ENCODE peak calls at places on chromosomes 12 and 14, in nine cellular contexts. One of them, this sample, is unnamed.

GRCh38 chr12:45446013-45446412 is 230.1 kb downstream of the ANO6 start:
- DNase-seq in stimulated activated CD8-positive, alpha-beta memory T cell treated with anti-CD3 and anti-CD28 coated beads, Interleukin-4, amount 100 ng/mL, for 4 hours: no peak
- DNase-seq in astrocyte of the spinal cord: no peak
- DNase-seq in activated gamma-delta T cell treated with anti-CD3 and anti-CD28 coated beads, Interleukin-2, amount 50 U/mL, for 16 hours: no peak
- DNase-seq in T-helper 2 cell: no peak
- DNase-seq in KBM-7: no peak
- DNase-seq in renal cortical epithelial cell: peak; percentile 11
- DNase-seq in T follicular helper cell: no peak
- DNase-seq in RWPE2: no peak
- DNase-seq in this sample: no peak

GRCh38 chr12:15276088-15276698 is 46.1 kb upstream of the PTPRO start:
- DNase-seq in stimulated activated CD8-positive, alpha-beta memory T cell treated with anti-CD3 and anti-CD28 coated beads, Interleukin-4, amount 100 ng/mL, for 4 hours: no peak
- DNase-seq in astrocyte of the spinal cord: peak; percentile 45
- DNase-seq in activated gamma-delta T cell treated with anti-CD3 and anti-CD28 coated beads, Interleukin-2, amount 50 U/mL, for 16 hours: no peak
- DNase-seq in T-helper 2 cell: no peak
- DNase-seq in KBM-7: peak; percentile 53
- DNase-seq in renal cortical epithelial cell: peak; percentile 40
- DNase-seq in T follicular helper cell: no peak
- DNase-seq in RWPE2: no peak
- DNase-seq in this sample: no peak

GRCh38 chr12:113131556-113131955 is 4.0 kb downstream of the RASAL1 start:
- DNase-seq in stimulated activated CD8-positive, alpha-beta memory T cell treated with anti-CD3 and anti-CD28 coated beads, Interleukin-4, amount 100 ng/mL, for 4 hours: no peak
- DNase-seq in astrocyte of the spinal cord: no peak
- DNase-seq in activated gamma-delta T cell treated with anti-CD3 and anti-CD28 coated beads, Interleukin-2, amount 50 U/mL, for 16 hours: no peak
- DNase-seq in T-helper 2 cell: no peak
- DNase-seq in KBM-7: no peak
- DNase-seq in renal cortical epithelial cell: peak; percentile 19
- DNase-seq in T follicular helper cell: no peak
- DNase-seq in RWPE2: no peak
- DNase-seq in this sample: no peak

GRCh38 chr12:130847097-130847496 is 8.0 kb upstream of the STX2 start:
- DNase-seq in stimulated activated CD8-positive, alpha-beta memory T cell treated with anti-CD3 and anti-CD28 coated beads, Interleukin-4, amount 100 ng/mL, for 4 hours: no peak
- DNase-seq in astrocyte of the spinal cord: no peak
- DNase-seq in activated gamma-delta T cell treated with anti-CD3 and anti-CD28 coated beads, Interleukin-2, amount 50 U/mL, for 16 hours: no peak
- DNase-seq in T-helper 2 cell: no peak
- DNase-seq in KBM-7: no peak
- DNase-seq in renal cortical epithelial cell: no peak
- DNase-seq in T follicular helper cell: no peak
- DNase-seq in RWPE2: no peak
- DNase-seq in this sample: no peak

GRCh38 chr14:81765654-81766275 is 232.1 kb upstream of the SEL1L start:
- DNase-seq in stimulated activated CD8-positive, alpha-beta memory T cell treated with anti-CD3 and anti-CD28 coated beads, Interleukin-4, amount 100 ng/mL, for 4 hours: no peak
- DNase-seq in astrocyte of the spinal cord: no peak
- DNase-seq in activated gamma-delta T cell treated with anti-CD3 and anti-CD28 coated beads, Interleukin-2, amount 50 U/mL, for 16 hours: no peak
- DNase-seq in T-helper 2 cell: no peak
- DNase-seq in KBM-7: no peak
- DNase-seq in renal cortical epithelial cell: no peak
- DNase-seq in T follicular helper cell: no peak
- DNase-seq in RWPE2: no peak
- DNase-seq in this sample: no peak

GRCh38 chr14:93566065-93566693 is 135.4 kb downstream of the UNC79 start:
- DNase-seq in stimulated activated CD8-positive, alpha-beta memory T cell treated with anti-CD3 and anti-CD28 coated beads, Interleukin-4, amount 100 ng/mL, for 4 hours: no peak
- DNase-seq in astrocyte of the spinal cord: no peak
- DNase-seq in activated gamma-delta T cell treated with anti-CD3 and anti-CD28 coated beads, Interleukin-2, amount 50 U/mL, for 16 hours: no peak
- DNase-seq in T-helper 2 cell: no peak
- DNase-seq in KBM-7: no peak
- DNase-seq in renal cortical epithelial cell: no peak
- DNase-seq in T follicular helper cell: no peak
- DNase-seq in RWPE2: no peak
- DNase-seq in this sample: no peak

GRCh38 chr12:113515082-113515856 is 43.6 kb upstream of the LHX5 start:
- DNase-seq in stimulated activated CD8-positive, alpha-beta memory T cell treated with anti-CD3 and anti-CD28 coated beads, Interleukin-4, amount 100 ng/mL, for 4 hours: no peak
- DNase-seq in astrocyte of the spinal cord: no peak
- DNase-seq in activated gamma-delta T cell treated with anti-CD3 and anti-CD28 coated beads, Interleukin-2, amount 50 U/mL, for 16 hours: no peak
- DNase-seq in T-helper 2 cell: no peak
- DNase-seq in KBM-7: no peak
- DNase-seq in renal cortical epithelial cell: no peak
- DNase-seq in T follicular helper cell: no peak
- DNase-seq in RWPE2: no peak
- DNase-seq in this sample: no peak

GRCh38 chr14:101475468-101476257 is 85.6 kb upstream of the DIO3 start:
- DNase-seq in stimulated activated CD8-positive, alpha-beta memory T cell treated with anti-CD3 and anti-CD28 coated beads, Interleukin-4, amount 100 ng/mL, for 4 hours: no peak
- DNase-seq in astrocyte of the spinal cord: peak; percentile 49
- DNase-seq in activated gamma-delta T cell treated with anti-CD3 and anti-CD28 coated beads, Interleukin-2, amount 50 U/mL, for 16 hours: no peak
- DNase-seq in T-helper 2 cell: no peak
- DNase-seq in KBM-7: no peak
- DNase-seq in renal cortical epithelial cell: peak; percentile 31
- DNase-seq in T follicular helper cell: no peak
- DNase-seq in RWPE2: peak; percentile 83
- DNase-seq in this sample: peak; percentile 90

GRCh38 chr12:101746661-101747060 is 7.4 kb upstream of the SYCP3 start:
- DNase-seq in stimulated activated CD8-positive, alpha-beta memory T cell treated with anti-CD3 and anti-CD28 coated beads, Interleukin-4, amount 100 ng/mL, for 4 hours: no peak
- DNase-seq in astrocyte of the spinal cord: no peak
- DNase-seq in activated gamma-delta T cell treated with anti-CD3 and anti-CD28 coated beads, Interleukin-2, amount 50 U/mL, for 16 hours: no peak
- DNase-seq in T-helper 2 cell: no peak
- DNase-seq in KBM-7: no peak
- DNase-seq in renal cortical epithelial cell: no peak
- DNase-seq in T follicular helper cell: no peak
- DNase-seq in RWPE2: no peak
- DNase-seq in this sample: no peak

GRCh38 chr12:93894391-93895095 is 217.4 kb downstream of the CRADD start:
- DNase-seq in stimulated activated CD8-positive, alpha-beta memory T cell treated with anti-CD3 and anti-CD28 coated beads, Interleukin-4, amount 100 ng/mL, for 4 hours: no peak
- DNase-seq in astrocyte of the spinal cord: peak; percentile 83
- DNase-seq in activated gamma-delta T cell treated with anti-CD3 and anti-CD28 coated beads, Interleukin-2, amount 50 U/mL, for 16 hours: no peak
- DNase-seq in T-helper 2 cell: no peak
- DNase-seq in KBM-7: peak; percentile 68
- DNase-seq in renal cortical epithelial cell: no peak
- DNase-seq in T follicular helper cell: no peak
- DNase-seq in RWPE2: no peak
- DNase-seq in this sample: no peak

GRCh38 chr14:102603293-102603907 is 11.0 kb downstream of the RCOR1 start:
- DNase-seq in stimulated activated CD8-positive, alpha-beta memory T cell treated with anti-CD3 and anti-CD28 coated beads, Interleukin-4, amount 100 ng/mL, for 4 hours: no peak
- DNase-seq in astrocyte of the spinal cord: no peak
- DNase-seq in activated gamma-delta T cell treated with anti-CD3 and anti-CD28 coated beads, Interleukin-2, amount 50 U/mL, for 16 hours: no peak
- DNase-seq in T-helper 2 cell: no peak
- DNase-seq in KBM-7: no peak
- DNase-seq in renal cortical epithelial cell: no peak
- DNase-seq in T follicular helper cell: no peak
- DNase-seq in RWPE2: no peak
- DNase-seq in this sample: no peak

GRCh38 chr14:92316937-92317336 is 6.0 kb upstream of the SLC24A4 start:
- DNase-seq in stimulated activated CD8-positive, alpha-beta memory T cell treated with anti-CD3 and anti-CD28 coated beads, Interleukin-4, amount 100 ng/mL, for 4 hours: no peak
- DNase-seq in astrocyte of the spinal cord: no peak
- DNase-seq in activated gamma-delta T cell treated with anti-CD3 and anti-CD28 coated beads, Interleukin-2, amount 50 U/mL, for 16 hours: no peak
- DNase-seq in T-helper 2 cell: no peak
- DNase-seq in KBM-7: peak; percentile 7
- DNase-seq in renal cortical epithelial cell: no peak
- DNase-seq in T follicular helper cell: no peak
- DNase-seq in RWPE2: no peak
- DNase-seq in this sample: no peak

GRCh38 chr12:120388711-120389431 is 19.9 kb upstream of the MSI1 start:
- DNase-seq in stimulated activated CD8-positive, alpha-beta memory T cell treated with anti-CD3 and anti-CD28 coated beads, Interleukin-4, amount 100 ng/mL, for 4 hours: no peak
- DNase-seq in astrocyte of the spinal cord: no peak
- DNase-seq in activated gamma-delta T cell treated with anti-CD3 and anti-CD28 coated beads, Interleukin-2, amount 50 U/mL, for 16 hours: no peak
- DNase-seq in T-helper 2 cell: no peak
- DNase-seq in KBM-7: no peak
- DNase-seq in renal cortical epithelial cell: no peak
- DNase-seq in T follicular helper cell: no peak
- DNase-seq in RWPE2: no peak
- DNase-seq in this sample: no peak

GRCh38 chr14:58460772-58461171 is 33.3 kb downstream of the KIAA0586 start:
- DNase-seq in stimulated activated CD8-positive, alpha-beta memory T cell treated with anti-CD3 and anti-CD28 coated beads, Interleukin-4, amount 100 ng/mL, for 4 hours: no peak
- DNase-seq in astrocyte of the spinal cord: no peak
- DNase-seq in activated gamma-delta T cell treated with anti-CD3 and anti-CD28 coated beads, Interleukin-2, amount 50 U/mL, for 16 hours: no peak
- DNase-seq in T-helper 2 cell: no peak
- DNase-seq in KBM-7: no peak
- DNase-seq in renal cortical epithelial cell: no peak
- DNase-seq in T follicular helper cell: no peak
- DNase-seq in RWPE2: no peak
- DNase-seq in this sample: no peak

GRCh38 chr12:26499979-26500640 is 304.7 kb downstream of the SSPN start:
- DNase-seq in stimulated activated CD8-positive, alpha-beta memory T cell treated with anti-CD3 and anti-CD28 coated beads, Interleukin-4, amount 100 ng/mL, for 4 hours: no peak
- DNase-seq in astrocyte of the spinal cord: no peak
- DNase-seq in activated gamma-delta T cell treated with anti-CD3 and anti-CD28 coated beads, Interleukin-2, amount 50 U/mL, for 16 hours: no peak
- DNase-seq in T-helper 2 cell: no peak
- DNase-seq in KBM-7: no peak
- DNase-seq in renal cortical epithelial cell: no peak
- DNase-seq in T follicular helper cell: no peak
- DNase-seq in RWPE2: no peak
- DNase-seq in this sample: no peak

GRCh38 chr12:100953677-100954076 is 159.1 kb downstream of the ANO4 start:
- DNase-seq in stimulated activated CD8-positive, alpha-beta memory T cell treated with anti-CD3 and anti-CD28 coated beads, Interleukin-4, amount 100 ng/mL, for 4 hours: no peak
- DNase-seq in astrocyte of the spinal cord: no peak
- DNase-seq in activated gamma-delta T cell treated with anti-CD3 and anti-CD28 coated beads, Interleukin-2, amount 50 U/mL, for 16 hours: no peak
- DNase-seq in T-helper 2 cell: no peak
- DNase-seq in KBM-7: no peak
- DNase-seq in renal cortical epithelial cell: no peak
- DNase-seq in T follicular helper cell: no peak
- DNase-seq in RWPE2: no peak
- DNase-seq in this sample: no peak

GRCh38 chr12:24664151-24664550 is 284.8 kb downstream of the BCAT1 start:
- DNase-seq in stimulated activated CD8-positive, alpha-beta memory T cell treated with anti-CD3 and anti-CD28 coated beads, Interleukin-4, amount 100 ng/mL, for 4 hours: no peak
- DNase-seq in astrocyte of the spinal cord: no peak
- DNase-seq in activated gamma-delta T cell treated with anti-CD3 and anti-CD28 coated beads, Interleukin-2, amount 50 U/mL, for 16 hours: no peak
- DNase-seq in T-helper 2 cell: no peak
- DNase-seq in KBM-7: no peak
- DNase-seq in renal cortical epithelial cell: peak; percentile 56
- DNase-seq in T follicular helper cell: no peak
- DNase-seq in RWPE2: no peak
- DNase-seq in this sample: no peak

GRCh38 chr12:41486718-41487117 is 298.6 kb downstream of the PDZRN4 start:
- DNase-seq in stimulated activated CD8-positive, alpha-beta memory T cell treated with anti-CD3 and anti-CD28 coated beads, Interleukin-4, amount 100 ng/mL, for 4 hours: no peak
- DNase-seq in astrocyte of the spinal cord: peak; percentile 18
- DNase-seq in activated gamma-delta T cell treated with anti-CD3 and anti-CD28 coated beads, Interleukin-2, amount 50 U/mL, for 16 hours: no peak
- DNase-seq in T-helper 2 cell: no peak
- DNase-seq in KBM-7: no peak
- DNase-seq in renal cortical epithelial cell: peak; percentile 43
- DNase-seq in T follicular helper cell: no peak
- DNase-seq in RWPE2: no peak
- DNase-seq in this sample: no peak

GRCh38 chr12:90659060-90659459 is 295.9 kb downstream of the CCER1 start:
- DNase-seq in stimulated activated CD8-positive, alpha-beta memory T cell treated with anti-CD3 and anti-CD28 coated beads, Interleukin-4, amount 100 ng/mL, for 4 hours: no peak
- DNase-seq in astrocyte of the spinal cord: no peak
- DNase-seq in activated gamma-delta T cell treated with anti-CD3 and anti-CD28 coated beads, Interleukin-2, amount 50 U/mL, for 16 hours: no peak
- DNase-seq in T-helper 2 cell: no peak
- DNase-seq in KBM-7: no peak
- DNase-seq in renal cortical epithelial cell: no peak
- DNase-seq in T follicular helper cell: no peak
- DNase-seq in RWPE2: no peak
- DNase-seq in this sample: no peak

GRCh38 chr12:47155457-47156166 is 75.9 kb upstream of the AMIGO2 start:
- DNase-seq in stimulated activated CD8-positive, alpha-beta memory T cell treated with anti-CD3 and anti-CD28 coated beads, Interleukin-4, amount 100 ng/mL, for 4 hours: no peak
- DNase-seq in astrocyte of the spinal cord: peak; percentile 30
- DNase-seq in activated gamma-delta T cell treated with anti-CD3 and anti-CD28 coated beads, Interleukin-2, amount 50 U/mL, for 16 hours: no peak
- DNase-seq in T-helper 2 cell: no peak
- DNase-seq in KBM-7: no peak
- DNase-seq in renal cortical epithelial cell: peak; percentile 56
- DNase-seq in T follicular helper cell: no peak
- DNase-seq in RWPE2: no peak
- DNase-seq in this sample: no peak

GRCh38 chr14:23056956-23057756 is at the start of gene CDH24:
- DNase-seq in stimulated activated CD8-positive, alpha-beta memory T cell treated with anti-CD3 and anti-CD28 coated beads, Interleukin-4, amount 100 ng/mL, for 4 hours: peak; percentile 50
- DNase-seq in astrocyte of the spinal cord: peak; percentile 68
- DNase-seq in activated gamma-delta T cell treated with anti-CD3 and anti-CD28 coated beads, Interleukin-2, amount 50 U/mL, for 16 hours: peak; percentile 45
- DNase-seq in T-helper 2 cell: peak; percentile 44
- DNase-seq in KBM-7: peak; percentile 64
- DNase-seq in renal cortical epithelial cell: peak; percentile 16
- DNase-seq in T follicular helper cell: peak; percentile 59
- DNase-seq in RWPE2: peak; percentile 89
- DNase-seq in this sample: no peak

GRCh38 chr12:51082561-51083139 is 746 bp downstream of the CSRNP2 start:
- DNase-seq in stimulated activated CD8-positive, alpha-beta memory T cell treated with anti-CD3 and anti-CD28 coated beads, Interleukin-4, amount 100 ng/mL, for 4 hours: no peak
- DNase-seq in astrocyte of the spinal cord: peak; percentile 43
- DNase-seq in activated gamma-delta T cell treated with anti-CD3 and anti-CD28 coated beads, Interleukin-2, amount 50 U/mL, for 16 hours: peak; percentile 12
- DNase-seq in T-helper 2 cell: no peak
- DNase-seq in KBM-7: peak; percentile 23
- DNase-seq in renal cortical epithelial cell: no peak
- DNase-seq in T follicular helper cell: no peak
- DNase-seq in RWPE2: no peak
- DNase-seq in this sample: no peak

GRCh38 chr12:121214855-121215745 is 5.2 kb downstream of the P2RX4 start:
- DNase-seq in stimulated activated CD8-positive, alpha-beta memory T cell treated with anti-CD3 and anti-CD28 coated beads, Interleukin-4, amount 100 ng/mL, for 4 hours: no peak
- DNase-seq in astrocyte of the spinal cord: peak; percentile 76
- DNase-seq in activated gamma-delta T cell treated with anti-CD3 and anti-CD28 coated beads, Interleukin-2, amount 50 U/mL, for 16 hours: no peak
- DNase-seq in T-helper 2 cell: no peak
- DNase-seq in KBM-7: no peak
- DNase-seq in renal cortical epithelial cell: peak; percentile 99
- DNase-seq in T follicular helper cell: no peak
- DNase-seq in RWPE2: no peak
- DNase-seq in this sample: peak; percentile 8

GRCh38 chr12:130014485-130014807 is 110.6 kb upstream of the TMEM132D start:
- DNase-seq in stimulated activated CD8-positive, alpha-beta memory T cell treated with anti-CD3 and anti-CD28 coated beads, Interleukin-4, amount 100 ng/mL, for 4 hours: no peak
- DNase-seq in astrocyte of the spinal cord: no peak
- DNase-seq in activated gamma-delta T cell treated with anti-CD3 and anti-CD28 coated beads, Interleukin-2, amount 50 U/mL, for 16 hours: no peak
- DNase-seq in T-helper 2 cell: no peak
- DNase-seq in KBM-7: peak; percentile 3
- DNase-seq in renal cortical epithelial cell: no peak
- DNase-seq in T follicular helper cell: no peak
- DNase-seq in RWPE2: no peak
- DNase-seq in this sample: no peak

GRCh38 chr12:48197549-48197966 is 5.5 kb downstream of the OR10AD1 start:
- DNase-seq in stimulated activated CD8-positive, alpha-beta memory T cell treated with anti-CD3 and anti-CD28 coated beads, Interleukin-4, amount 100 ng/mL, for 4 hours: no peak
- DNase-seq in astrocyte of the spinal cord: peak; percentile 39
- DNase-seq in activated gamma-delta T cell treated with anti-CD3 and anti-CD28 coated beads, Interleukin-2, amount 50 U/mL, for 16 hours: no peak
- DNase-seq in T-helper 2 cell: no peak
- DNase-seq in KBM-7: peak; percentile 32
- DNase-seq in renal cortical epithelial cell: peak; percentile 65
- DNase-seq in T follicular helper cell: no peak
- DNase-seq in RWPE2: no peak
- DNase-seq in this sample: no peak

GRCh38 chr12:6444704-6445688 is at the start of gene CD27:
- DNase-seq in stimulated activated CD8-positive, alpha-beta memory T cell treated with anti-CD3 and anti-CD28 coated beads, Interleukin-4, amount 100 ng/mL, for 4 hours: no peak
- DNase-seq in astrocyte of the spinal cord: no peak
- DNase-seq in activated gamma-delta T cell treated with anti-CD3 and anti-CD28 coated beads, Interleukin-2, amount 50 U/mL, for 16 hours: no peak
- DNase-seq in T-helper 2 cell: no peak
- DNase-seq in KBM-7: no peak
- DNase-seq in renal cortical epithelial cell: no peak
- DNase-seq in T follicular helper cell: no peak
- DNase-seq in RWPE2: no peak
- DNase-seq in this sample: no peak

GRCh38 chr12:132393991-132394949 is 64.9 kb upstream of the GALNT9 start:
- DNase-seq in stimulated activated CD8-positive, alpha-beta memory T cell treated with anti-CD3 and anti-CD28 coated beads, Interleukin-4, amount 100 ng/mL, for 4 hours: no peak
- DNase-seq in astrocyte of the spinal cord: no peak
- DNase-seq in activated gamma-delta T cell treated with anti-CD3 and anti-CD28 coated beads, Interleukin-2, amount 50 U/mL, for 16 hours: no peak
- DNase-seq in T-helper 2 cell: peak; percentile 10
- DNase-seq in KBM-7: no peak
- DNase-seq in renal cortical epithelial cell: no peak
- DNase-seq in T follicular helper cell: no peak
- DNase-seq in RWPE2: peak; percentile 36
- DNase-seq in this sample: peak; percentile 73

GRCh38 chr14:77641207-77641533 is 24.7 kb upstream of the SPTLC2 start:
- DNase-seq in stimulated activated CD8-positive, alpha-beta memory T cell treated with anti-CD3 and anti-CD28 coated beads, Interleukin-4, amount 100 ng/mL, for 4 hours: no peak
- DNase-seq in astrocyte of the spinal cord: no peak
- DNase-seq in activated gamma-delta T cell treated with anti-CD3 and anti-CD28 coated beads, Interleukin-2, amount 50 U/mL, for 16 hours: no peak
- DNase-seq in T-helper 2 cell: no peak
- DNase-seq in KBM-7: no peak
- DNase-seq in renal cortical epithelial cell: peak; percentile 23
- DNase-seq in T follicular helper cell: no peak
- DNase-seq in RWPE2: no peak
- DNase-seq in this sample: no peak

GRCh38 chr12:112140728-112141127 is 15.4 kb downstream of the TRAFD1 start:
- DNase-seq in stimulated activated CD8-positive, alpha-beta memory T cell treated with anti-CD3 and anti-CD28 coated beads, Interleukin-4, amount 100 ng/mL, for 4 hours: no peak
- DNase-seq in astrocyte of the spinal cord: no peak
- DNase-seq in activated gamma-delta T cell treated with anti-CD3 and anti-CD28 coated beads, Interleukin-2, amount 50 U/mL, for 16 hours: no peak
- DNase-seq in T-helper 2 cell: no peak
- DNase-seq in KBM-7: no peak
- DNase-seq in renal cortical epithelial cell: no peak
- DNase-seq in T follicular helper cell: no peak
- DNase-seq in RWPE2: no peak
- DNase-seq in this sample: no peak

GRCh38 chr14:95260537-95261440 is 58.9 kb downstream of the CLMN start:
- DNase-seq in stimulated activated CD8-positive, alpha-beta memory T cell treated with anti-CD3 and anti-CD28 coated beads, Interleukin-4, amount 100 ng/mL, for 4 hours: no peak
- DNase-seq in astrocyte of the spinal cord: peak; percentile 87
- DNase-seq in activated gamma-delta T cell treated with anti-CD3 and anti-CD28 coated beads, Interleukin-2, amount 50 U/mL, for 16 hours: no peak
- DNase-seq in T-helper 2 cell: peak; percentile 33
- DNase-seq in KBM-7: no peak
- DNase-seq in renal cortical epithelial cell: peak; percentile 76
- DNase-seq in T follicular helper cell: no peak
- DNase-seq in RWPE2: no peak
- DNase-seq in this sample: no peak

GRCh38 chr14:68307769-68308168 is 485.1 kb downstream of the ZFP36L1 start:
- DNase-seq in stimulated activated CD8-positive, alpha-beta memory T cell treated with anti-CD3 and anti-CD28 coated beads, Interleukin-4, amount 100 ng/mL, for 4 hours: no peak
- DNase-seq in astrocyte of the spinal cord: peak; percentile 9
- DNase-seq in activated gamma-delta T cell treated with anti-CD3 and anti-CD28 coated beads, Interleukin-2, amount 50 U/mL, for 16 hours: no peak
- DNase-seq in T-helper 2 cell: no peak
- DNase-seq in KBM-7: no peak
- DNase-seq in renal cortical epithelial cell: no peak
- DNase-seq in T follicular helper cell: no peak
- DNase-seq in RWPE2: no peak
- DNase-seq in this sample: no peak